ENCODE peak calls at places on chromosomes 16 and 17, in nine cellular contexts. A is keratinocyte; K is H7; F is H54; H is stimulated activated CD8-positive, alpha-beta memory T cell treated with anti-CD3 and anti-CD28 coated beads, Interleukin-2, amount 100 ng/mL, for 48 hours; S is cardiac fibroblast; N is fibroblast of villous mesenchyme; E is heart left ventricle; W is NCI-H2081. M is an unnamed sample.

GRCh38 chr16:10578474-10579316 is 1.7 kb downstream of the EMP2 start:
- DNase-seq in A (peak; percentile 49), K (peak; percentile 36), F (no peak), H (no peak), S (no peak), N (no peak), E (peak; percentile 46), W (no peak), M (no peak)

GRCh38 chr17:32697728-32698625 is 178.9 kb downstream of the MYO1D start:
- DNase-seq in A (peak; percentile 7), K (no peak), F (no peak), H (no peak), S (no peak), N (no peak), E (no peak), W (no peak), M (no peak)

GRCh38 chr16:50099957-50100648 is 34.3 kb downstream of the HEATR3 start:
- DNase-seq in A (peak; percentile 33), K (no peak), F (no peak), H (no peak), S (no peak), N (no peak), E (no peak), W (no peak), M (no peak)

GRCh38 chr16:52569701-52570100 is 22.8 kb upstream of the TOX3 start:
- DNase-seq in A (no peak), K (no peak), F (no peak), H (no peak), S (no peak), N (no peak), E (no peak), W (no peak), M (no peak)

GRCh38 chr17:82320140-82320840 is 2.9 kb upstream of the CD7 start:
- DNase-seq in A (no peak), K (no peak), F (no peak), H (no peak), S (no peak), N (no peak), E (no peak), W (no peak), M (no peak)

GRCh38 chr16:30677931-30678585 is 19.8 kb downstream of the FBRS start:
- DNase-seq in A (no peak), K (peak; percentile 91), F (no peak), H (no peak), S (no peak), N (no peak), E (no peak), W (no peak), M (no peak)

GRCh38 chr17:15498107-15498506 is 30.7 kb upstream of the CDRT4 start:
- DNase-seq in A (no peak), K (no peak), F (no peak), H (no peak), S (peak; percentile 23), N (no peak), E (no peak), W (no peak), M (peak; percentile 70)

GRCh38 chr17:71055128-71055527 is 885.8 kb downstream of the KCNJ2 start:
- DNase-seq in A (no peak), K (no peak), F (peak; percentile 7), H (no peak), S (peak; percentile 32), N (no peak), E (no peak), W (no peak), M (no peak)

GRCh38 chr17:40430272-40431230 is 12.7 kb upstream of the IGFBP4 start:
- DNase-seq in A (no peak), K (no peak), F (no peak), H (no peak), S (no peak), N (no peak), E (no peak), W (no peak), M (no peak)

GRCh38 chr17:58538801-58539410 is 24.5 kb upstream of the MTMR4 start:
- DNase-seq in A (no peak), K (no peak), F (no peak), H (no peak), S (no peak), N (no peak), E (no peak), W (no peak), M (no peak)

GRCh38 chr16:89330177-89330856 is 112.8 kb downstream of the ZNF778 start:
- DNase-seq in A (peak; percentile 61), K (peak; percentile 79), F (peak; percentile 84), H (no peak), S (peak; percentile 74), N (no peak), E (peak; percentile 57), W (peak; percentile 19), M (no peak)

GRCh38 chr17:7806592-7806991 is 27.4 kb upstream of the KDM6B start:
- DNase-seq in A (no peak), K (no peak), F (no peak), H (no peak), S (no peak), N (no peak), E (no peak), W (no peak), M (no peak)

GRCh38 chr17:19263621-19264010 is 26.4 kb downstream of the EPN2 start:
- DNase-seq in A (no peak), K (no peak), F (peak; percentile 55), H (no peak), S (peak; percentile 77), N (peak; percentile 83), E (no peak), W (no peak), M (no peak)

GRCh38 chr16:51465026-51465425 is 314.0 kb upstream of the SALL1 start:
- DNase-seq in A (no peak), K (no peak), F (no peak), H (no peak), S (peak; percentile 53), N (peak; percentile 29), E (no peak), W (no peak), M (no peak)

GRCh38 chr17:10754109-10754508 is 24.3 kb upstream of the TMEM220 start:
- DNase-seq in A (no peak), K (peak; percentile 69), F (peak; percentile 35), H (no peak), S (peak; percentile 34), N (peak; percentile 28), E (no peak), W (no peak), M (peak; percentile 56)

GRCh38 chr16:57635266-57636097 is 7.1 kb downstream of the ADGRG1 start:
- DNase-seq in A (no peak), K (peak; percentile 40), F (no peak), H (no peak), S (no peak), N (no peak), E (peak; percentile 5), W (no peak), M (no peak)

GRCh38 chr17:73571524-73572130 is 72.6 kb downstream of the SDK2 start:
- DNase-seq in A (no peak), K (peak; percentile 77), F (no peak), H (no peak), S (no peak), N (no peak), E (no peak), W (no peak), M (no peak)

GRCh38 chr17:75707096-75707720 is 14.1 kb upstream of the ITGB4 start:
- DNase-seq in A (no peak), K (no peak), F (peak; percentile 96), H (no peak), S (peak; percentile 72), N (no peak), E (peak; percentile 66), W (no peak), M (no peak)

M was measured in head of caudate nucleus.